ENCODE peak calls at places on chromosome 16, in four cellular contexts. I is PC-9, Z is tibial artery, C is stomach. L is an unnamed sample.

GRCh38 chr16:48491517-48491916 is 106.3 kb upstream of the SIAH1 start:
- DNase-seq in C (no peak), Z (no peak), I (no peak), L (no peak)

GRCh38 chr16:47917118-47917517 is 238.7 kb downstream of the ABCC12 start:
- DNase-seq in I (no peak), C (no peak), Z (no peak), L (no peak)

GRCh38 chr16:61829631-61830030 is 206.6 kb downstream of the CDH8 start:
- DNase-seq in C (no peak), Z (no peak), I (no peak), L (no peak)

GRCh38 chr16:50988441-50988840 is 162.6 kb downstream of the SALL1 start:
- DNase-seq in I (no peak), C (no peak), Z (no peak), L (no peak)

GRCh38 chr16:35386619-35387018 is 1927.2 kb downstream of the TP53TG3F start:
- DNase-seq in C (no peak), I (no peak), Z (no peak), L (no peak)

GRCh38 chr16:57589374-57589773 is 39.1 kb upstream of the ADGRG1 start:
- DNase-seq in Z (no peak), I (no peak), C (no peak), L (no peak)

GRCh38 chr16:64459821-64460220 is 662.0 kb downstream of the CDH11 start:
- DNase-seq in C (peak), Z (no peak), I (no peak), L (no peak)

GRCh38 chr16:14002416-14002815 is 68.7 kb upstream of the MRTFB start:
- DNase-seq in I (no peak), Z (no peak), C (no peak), L (no peak)

GRCh38 chr16:21162661-21163151 is 4.2 kb downstream of the LDAF1 start:
- DNase-seq in I (no peak), C (peak), Z (peak), L (no peak)

GRCh38 chr16:68078726-68079615 is 6.2 kb upstream of the NFATC3 start:
- DNase-seq in Z (no peak), C (no peak), I (no peak), L (no peak)

GRCh38 chr16:78257376-78257728 is 157.9 kb downstream of the WWOX start:
- DNase-seq in C (no peak), I (no peak), Z (no peak), L (no peak)

GRCh38 chr16:85129846-85130706 is 17.8 kb upstream of the CIBAR2 start:
- DNase-seq in C (no peak), Z (peak), I (no peak), L (no peak)

GRCh38 chr16:50584033-50584722 is 36.0 kb downstream of the NKD1 start:
- DNase-seq in I (no peak), C (no peak), Z (no peak), L (no peak)

GRCh38 chr16:9260665-9261064 is 169.2 kb downstream of the HAPSTR1 start:
- DNase-seq in I (no peak), C (peak), Z (no peak), L (no peak)

GRCh38 chr16:27499659-27500055 is 50.1 kb downstream of the GTF3C1 start:
- DNase-seq in I (no peak), C (no peak), Z (no peak), L (no peak)

GRCh38 chr16:46612121-46612520 is 9.1 kb downstream of the SHCBP1 start:
- DNase-seq in I (no peak), C (no peak), Z (no peak), L (no peak)

GRCh38 chr16:66412182-66412581 is 14.9 kb upstream of the BEAN1 start:
- DNase-seq in C (no peak), I (no peak), Z (no peak), L (no peak)

GRCh38 chr16:53115773-53116172 is 61.0 kb downstream of the CHD9 start:
- DNase-seq in I (no peak), Z (no peak), C (no peak), L (no peak)

GRCh38 chr16:47150067-47150466 is 6.3 kb upstream of the NETO2 start:
- DNase-seq in C (no peak), Z (no peak), I (no peak), L (no peak)

GRCh38 chr16:72013389-72013788 is 4.8 kb downstream of the DHODH start:
- DNase-seq in I (peak), C (no peak), Z (no peak), L (peak)

GRCh38 chr16:4017807-4018206 is 98.4 kb downstream of the ADCY9 start:
- DNase-seq in C (no peak), I (no peak), Z (no peak), L (no peak)

GRCh38 chr16:19008770-19009169 is 25.0 kb downstream of the TMC7 start:
- DNase-seq in I (no peak), Z (no peak), C (no peak), L (no peak)

GRCh38 chr16:11424118-11424460 is 78.8 kb downstream of the RMI2 start:
- DNase-seq in C (no peak), Z (no peak), I (no peak), L (no peak)

GRCh38 chr16:58264961-58265479 is 29.8 kb downstream of the PRSS54 start:
- DNase-seq in C (no peak), I (peak), Z (no peak), L (peak)

GRCh38 chr16:77090062-77090461 is 100.9 kb upstream of the MON1B start:
- DNase-seq in C (no peak), I (no peak), Z (no peak), L (no peak)

GRCh38 chr16:68645494-68646388 is 631 bp downstream of the CDH3 start:
- DNase-seq in C (no peak), Z (no peak), I (no peak), L (no peak)

GRCh38 chr16:74611721-74612120 is 4.8 kb upstream of the GLG1 start:
- DNase-seq in Z (no peak), C (no peak), I (no peak), L (no peak)

GRCh38 chr16:57752581-57753447 is 17.2 kb downstream of the KATNB1 start:
- DNase-seq in I (no peak), C (no peak), Z (no peak), L (no peak)

GRCh38 chr16:49844399-49844798 is 11.5 kb downstream of the ZNF423 start:
- DNase-seq in Z (no peak), C (no peak), I (no peak), L (no peak)

GRCh38 chr16:3549906-3550305 is 27.3 kb downstream of the NLRC3 start:
- DNase-seq in Z (no peak), I (no peak), C (no peak), L (no peak)

GRCh38 chr16:73216932-73217331 is 169.0 kb upstream of the ZFHX3 start:
- DNase-seq in Z (no peak), I (no peak), C (no peak), L (no peak)

GRCh38 chr16:85193876-85194275 is 81.6 kb upstream of the CIBAR2 start:
- DNase-seq in Z (no peak), C (no peak), I (no peak), L (no peak)

GRCh38 chr16:11913425-11914079 is 2.2 kb downstream of the GSPT1 start:
- DNase-seq in I (peak), C (no peak), Z (no peak), L (no peak)

DNA sequence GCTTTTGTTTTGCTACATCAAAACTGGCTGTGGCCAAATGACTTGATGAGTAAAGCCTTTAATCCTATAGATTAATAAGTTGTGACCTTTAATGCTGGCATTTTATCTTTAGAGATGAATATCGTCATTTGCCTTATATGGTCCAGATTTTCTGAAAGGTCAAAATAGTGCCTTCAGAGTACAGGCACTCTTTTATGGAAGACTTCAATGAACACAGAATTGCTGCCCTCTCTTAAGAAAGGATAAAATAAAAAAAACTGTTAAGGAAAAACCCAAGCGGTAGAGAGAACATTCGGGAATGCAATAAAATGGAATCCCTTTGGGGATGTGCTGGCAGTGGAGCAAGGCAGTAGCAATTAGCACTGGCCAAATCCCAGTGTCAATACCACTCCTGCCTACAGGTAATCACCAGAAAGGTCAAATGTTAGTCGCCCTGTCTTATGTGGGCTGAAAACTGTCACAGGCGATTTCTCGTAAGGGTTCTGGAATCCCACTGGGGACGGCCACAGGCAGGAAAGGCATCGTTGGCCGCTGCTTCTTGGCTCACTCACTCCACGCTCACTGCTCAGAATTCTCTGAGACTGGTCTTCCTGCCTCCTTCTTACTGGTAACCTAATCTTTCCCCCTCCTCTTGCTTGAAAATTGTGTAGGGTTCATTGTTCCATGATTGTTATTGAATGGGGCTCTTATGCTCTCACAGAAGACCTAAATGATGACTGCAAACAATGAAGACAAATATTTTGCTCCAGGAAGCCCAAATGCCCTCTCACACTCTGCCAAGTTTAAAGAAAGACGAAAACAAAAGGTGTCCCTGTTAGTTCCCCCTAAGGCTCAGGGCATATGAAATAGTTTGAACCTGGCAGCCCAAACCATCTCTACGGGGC is 45.4 kb upstream of the HSBP1 start:
- DNase-seq in Z (no peak), C (no peak), I (no peak), L (no peak)
- H3K27ac ChIP-seq in Z (no peak), C (no peak), I (no peak), L (no peak)

DNA sequence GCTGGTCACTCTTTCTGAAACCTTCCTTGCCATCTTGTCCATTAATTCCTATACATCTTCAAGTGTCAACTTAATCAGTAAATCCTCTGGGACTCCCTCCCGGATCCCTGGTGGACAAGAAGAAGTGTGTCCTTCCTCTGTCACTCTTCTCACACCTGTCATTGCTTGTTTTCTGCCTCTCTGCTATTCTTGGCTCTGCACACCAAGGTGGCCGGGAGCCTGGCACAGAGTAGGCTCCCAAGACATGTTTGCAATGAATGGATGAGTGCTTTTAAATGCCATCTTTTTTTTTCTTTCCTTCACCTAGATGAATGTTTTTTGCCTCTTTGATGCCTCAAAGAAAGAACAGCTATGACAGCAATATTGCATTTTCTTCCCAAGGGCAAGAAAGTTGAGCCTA is 58.0 kb upstream of the CLEC18A start:
- DNase-seq in I (no peak), Z (no peak), C (no peak), L (no peak)
- H3K27ac ChIP-seq in I (no peak), Z (peak), C (no peak), L (no peak)

GRCh38 chr16:81238296-81239011 is at the start of gene BCO1:
- DNase-seq in C (peak), Z (no peak), I (peak), L (peak)

GRCh38 chr16:81237942-81238295 is 570 bp upstream of the BCO1 start:
- DNase-seq in C (no peak), I (no peak), Z (no peak), L (no peak)

GRCh38 chr16:81239722-81240121 is 1.2 kb downstream of the BCO1 start:
- DNase-seq in I (no peak), C (no peak), Z (no peak), L (no peak)

GRCh38 chr16:81241706-81242105 is 3.2 kb downstream of the BCO1 start:
- DNase-seq in I (no peak), C (no peak), Z (no peak), L (no peak)

GRCh38 chr16:81237282-81237681 is 1.2 kb upstream of the BCO1 start:
- DNase-seq in C (peak), I (no peak), Z (no peak), L (peak)
- H3K27ac ChIP-seq in C (peak), I (no peak), Z (no peak), L (no peak)

GRCh38 chr16:54742436-54742835 is 188.2 kb upstream of the IRX5 start:
- DNase-seq in C (no peak), Z (no peak), I (no peak), L (no peak)
- H3K27ac ChIP-seq in C (no peak), Z (no peak), I (no peak), L (no peak)

DNA sequence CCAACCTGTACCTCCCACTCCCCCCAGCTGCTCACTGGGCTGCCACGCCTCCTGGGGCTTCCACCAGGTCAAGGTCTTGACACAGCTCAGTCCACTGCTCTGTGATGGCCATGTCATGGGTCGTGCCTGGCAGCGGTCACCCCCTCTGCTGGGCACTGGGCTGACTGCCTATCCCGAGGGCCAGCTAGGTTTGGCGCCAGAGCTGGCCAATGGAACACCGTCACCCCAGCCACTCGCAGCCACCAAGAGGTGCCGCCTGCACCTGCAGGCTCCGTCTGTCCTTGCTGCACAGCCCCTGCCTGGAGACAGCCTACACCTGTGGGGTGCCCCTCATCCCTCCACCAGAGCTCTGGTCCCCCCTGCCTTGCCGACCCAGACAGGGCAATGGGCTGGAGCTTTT is 4.5 kb upstream of the RAB40C start:
- DNase-seq in I (no peak), C (peak), Z (no peak), L (no peak)
- H3K27ac ChIP-seq in I (no peak), C (no peak), Z (no peak), L (no peak)

GRCh38 chr16:81515721-81516120 is 71.1 kb downstream of the CMIP start:
- DNase-seq in C (no peak), I (no peak), Z (peak), L (no peak)
- H3K27ac ChIP-seq in C (no peak), I (no peak), Z (no peak), L (peak)

DNA sequence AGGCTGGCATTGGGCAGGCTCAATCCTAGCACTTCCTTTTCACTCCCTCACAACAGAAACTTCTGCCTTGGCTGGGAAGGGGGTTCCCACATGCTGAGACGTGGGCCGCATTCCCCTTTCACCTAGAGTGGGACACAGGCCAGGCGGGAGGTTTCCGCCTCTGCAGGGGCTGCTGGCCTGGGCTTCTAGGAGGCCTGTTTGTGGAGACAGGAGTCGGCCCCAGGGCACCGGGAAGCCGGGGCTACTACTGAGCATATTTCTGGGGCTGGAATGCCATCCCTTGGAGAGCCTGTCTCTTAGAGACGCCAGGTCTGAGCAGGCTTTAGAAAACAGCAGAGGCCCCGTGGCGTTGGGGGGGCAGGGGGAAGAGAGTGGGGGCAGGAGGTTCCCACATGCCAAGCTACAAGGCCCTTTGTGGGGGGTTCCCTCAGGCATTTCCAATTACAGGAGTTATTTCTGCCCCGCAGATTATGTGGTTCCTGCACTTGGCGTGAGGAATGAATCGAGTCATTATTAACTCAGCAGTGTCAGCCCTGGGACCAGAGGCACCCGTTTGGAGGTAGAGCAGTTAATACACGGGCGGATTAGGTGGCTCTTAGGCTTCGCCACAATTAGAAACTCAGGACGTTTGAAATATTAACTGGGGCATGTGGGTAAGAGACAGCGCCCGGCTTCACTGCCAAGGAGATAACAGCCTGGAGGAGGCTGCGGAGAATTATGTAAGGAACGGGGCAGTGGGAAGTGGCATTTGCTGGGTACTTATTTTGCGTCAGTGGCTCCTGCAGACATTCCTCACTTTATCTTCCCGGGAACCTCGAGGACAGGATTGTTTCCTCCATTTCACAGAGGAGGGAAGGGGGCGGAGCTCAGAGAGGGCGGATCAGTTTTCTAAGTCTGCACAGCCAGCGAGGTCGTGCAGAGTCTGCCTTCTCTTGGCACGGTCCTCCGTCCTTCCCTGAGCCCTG is 162.5 kb downstream of the MAF start:
- DNase-seq in C (no peak), Z (no peak), I (no peak), L (no peak)
- H3K27ac ChIP-seq in C (no peak), Z (no peak), I (no peak), L (no peak)

GRCh38 chr16:82079892-82080291 is 44.8 kb downstream of the HSD17B2 start:
- DNase-seq in I (no peak), C (no peak), Z (no peak), L (no peak)

GRCh38 chr16:82083710-82084353 is 48.8 kb downstream of the HSD17B2 start:
- DNase-seq in Z (no peak), C (no peak), I (no peak), L (no peak)

GRCh38 chr16:82082097-82082496 is 47.0 kb downstream of the HSD17B2 start:
- DNase-seq in C (no peak), I (no peak), Z (no peak), L (no peak)

GRCh38 chr16:82082543-82083244 is 47.6 kb downstream of the HSD17B2 start:
- DNase-seq in Z (no peak), C (no peak), I (no peak), L (no peak)

GRCh38 chr16:82081271-82081670 is 46.2 kb downstream of the HSD17B2 start:
- DNase-seq in C (no peak), I (no peak), Z (no peak), L (no peak)
- H3K27ac ChIP-seq in C (no peak), I (no peak), Z (no peak), L (no peak)

DNA sequence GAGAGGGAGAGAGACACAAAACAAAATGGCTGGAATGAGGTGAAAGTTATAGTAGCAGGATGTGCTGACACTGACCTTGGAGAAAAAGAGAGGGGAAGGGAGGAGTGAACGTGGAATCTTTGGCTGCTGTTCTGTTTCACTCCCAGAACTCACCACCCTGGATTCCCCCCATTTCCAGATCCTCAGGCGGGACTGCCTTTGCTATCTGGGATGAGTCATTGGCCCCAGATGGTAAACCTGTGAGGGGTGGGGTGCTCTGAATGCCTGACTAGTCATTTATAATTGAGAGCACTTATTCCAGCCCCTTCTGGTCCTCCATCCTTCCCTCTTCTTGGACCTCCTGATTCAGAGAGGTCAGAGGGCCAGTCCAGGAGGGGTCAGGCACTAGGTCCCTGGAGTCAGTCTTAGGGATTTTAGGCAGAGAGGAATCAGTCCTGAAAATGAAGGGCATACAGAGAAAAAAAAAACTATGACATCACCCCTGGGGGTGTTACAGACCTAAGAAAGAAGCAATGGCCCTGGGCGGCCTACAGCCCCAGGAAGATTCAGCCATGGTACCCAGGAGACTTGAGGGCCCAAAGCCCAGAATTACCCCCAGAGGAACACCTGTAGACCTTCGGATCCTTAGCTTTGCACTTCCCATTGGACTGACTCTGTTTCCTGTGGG is 2.2 kb upstream of the ZG16 start:
- DNase-seq in I (peak), C (no peak), Z (no peak), L (no peak)
- H3K27ac ChIP-seq in I (no peak), C (no peak), Z (no peak), L (no peak)

DNA sequence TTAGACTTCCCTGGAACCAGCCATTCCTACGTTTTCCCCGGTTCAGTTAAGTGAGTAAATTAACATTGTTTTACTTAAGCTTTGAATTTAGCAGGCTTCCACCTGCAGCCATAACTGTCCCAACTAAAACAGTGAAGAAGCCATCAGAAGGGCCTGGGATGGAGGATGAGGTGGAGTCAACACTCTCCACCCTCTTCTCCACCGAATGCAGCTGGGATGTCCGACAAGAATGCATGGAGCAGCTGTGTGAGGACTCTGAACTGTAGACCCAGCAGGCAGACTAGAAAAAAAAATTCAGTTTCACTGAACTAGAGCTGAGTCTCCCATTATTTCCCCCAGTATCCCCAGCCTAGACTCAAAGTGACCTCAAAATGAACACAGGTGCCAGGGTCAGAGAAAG is 114.8 kb downstream of the C16orf95 start:
- DNase-seq in C (no peak), Z (peak), I (no peak), L (no peak)
- H3K27ac ChIP-seq in C (no peak), Z (peak), I (no peak), L (no peak)